ENCODE peak calls at places on chromosomes 12 and 14, in five cellular contexts. U, T, K, W and J are unnamed samples.

GRCh38 chr12:110741795-110742717 is 635 bp downstream of the PPP1CC start:
- DNase-seq in T (peak; percentile 29), W (peak; percentile 28), K (peak; percentile 79), U (no peak), J (no peak)

GRCh38 chr12:55996715-55997534 is at the start of gene SUOX:
- DNase-seq in U (peak; percentile 99), T (peak; percentile 99), W (peak; percentile 97), K (peak; percentile 98), J (peak; percentile 96)

GRCh38 chr12:32535260-32535999 is 136.1 kb downstream of the FGD4 start:
- DNase-seq in K (peak; percentile 42), T (peak; percentile 71), U (peak; percentile 81), W (peak; percentile 88), J (peak; percentile 69)

GRCh38 chr12:80176706-80177105 is 77.4 kb downstream of the OTOGL start:
- DNase-seq in W (no peak), T (no peak), K (no peak), U (no peak), J (no peak)

GRCh38 chr12:115895247-115895646 is 382.2 kb downstream of the MED13L start:
- DNase-seq in W (no peak), U (no peak), K (no peak), T (no peak), J (no peak)

GRCh38 chr12:13610280-13610679 is 371.1 kb downstream of the GRIN2B start:
- DNase-seq in W (no peak), U (no peak), K (no peak), T (no peak), J (no peak)

GRCh38 chr12:65598688-65599087 is 225.6 kb upstream of the HMGA2 start:
- DNase-seq in T (no peak), K (no peak), U (no peak), W (no peak), J (no peak)

GRCh38 chr12:107349008-107349747 is 255.8 kb upstream of the CRY1 start:
- DNase-seq in U (no peak), T (no peak), W (no peak), K (peak; percentile 24), J (peak; percentile 83)

GRCh38 chr14:73935666-73936065 is 14.2 kb downstream of the FAM161B start:
- DNase-seq in W (no peak), K (no peak), U (no peak), T (no peak), J (no peak)

GRCh38 chr12:126430921-126431320 is 1365.7 kb downstream of the AACS start:
- DNase-seq in T (no peak), W (no peak), U (no peak), K (no peak), J (no peak)

GRCh38 chr14:79051009-79051710 is 881.0 kb downstream of the NRXN3 start:
- DNase-seq in T (no peak), U (no peak), K (no peak), W (no peak), J (no peak)

GRCh38 chr14:100714205-100714781 is 12.4 kb upstream of the DLK1 start:
- DNase-seq in U (no peak), T (no peak), W (no peak), K (no peak), J (no peak)

GRCh38 chr12:93882763-93883162 is 205.6 kb downstream of the CRADD start:
- DNase-seq in U (no peak), W (no peak), T (no peak), K (no peak), J (no peak)

GRCh38 chr14:94638330-94638729 is 26.1 kb downstream of the SERPINA3 start:
- DNase-seq in U (no peak), K (no peak), T (no peak), W (no peak), J (no peak)

GRCh38 chr14:38208825-38209562 is 1.3 kb downstream of the SSTR1 start:
- DNase-seq in W (peak; percentile 88), K (peak; percentile 63), T (no peak), U (peak; percentile 23), J (peak; percentile 83)

DNA sequence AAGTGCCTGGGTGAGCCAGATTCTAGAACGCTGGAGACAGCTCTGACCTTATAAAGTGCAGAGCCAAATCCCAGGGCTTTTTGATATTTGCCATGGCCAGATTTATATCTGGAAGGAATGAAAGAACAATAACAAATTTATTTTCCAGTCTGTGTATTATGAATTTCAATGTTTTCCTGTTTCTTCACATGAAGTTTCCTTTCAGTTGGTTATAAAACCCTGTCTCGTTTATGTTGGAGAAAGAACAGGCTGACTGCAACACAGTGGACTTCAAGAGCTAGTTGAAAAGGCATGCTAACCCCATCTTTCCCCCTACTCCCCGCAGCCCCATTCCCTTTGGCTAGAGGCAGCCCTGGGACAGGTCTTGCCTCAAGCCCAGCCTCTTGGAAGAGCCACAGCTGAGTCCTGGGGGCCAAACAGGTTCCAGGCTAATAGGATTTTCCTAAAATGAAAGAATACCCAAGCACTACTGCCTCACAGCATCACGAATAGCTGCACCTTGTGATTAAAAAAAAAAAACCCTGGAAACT is 1.7 kb downstream of the FBLN5 start:
- DNase-seq in W (no peak), U (no peak), K (no peak), T (no peak), J (peak; percentile 19)
- H3K4me3 ChIP-seq in W (peak overlapping the region; percentile 61), U (peak overlapping the region; percentile 79), K (no peak overlapping the region), T (no peak overlapping the region), J (peak overlapping the region; percentile 75)

GRCh38 chr12:40760821-40761220 is 68.6 kb downstream of the CNTN1 start:
- DNase-seq in U (no peak), W (no peak), T (no peak), K (no peak), J (no peak)
- H3K4me3 ChIP-seq in U (no peak overlapping the region), W (no peak overlapping the region), T (no peak overlapping the region), K (no peak overlapping the region), J (no peak overlapping the region)

GRCh38 chr12:24728366-24728765 is 220.5 kb downstream of the BCAT1 start:
- DNase-seq in T (no peak), U (no peak), W (no peak), K (peak; percentile 30), J (peak; percentile 10)
- H3K4me3 ChIP-seq in T (no peak overlapping the region), U (no peak overlapping the region), W (no peak overlapping the region), K (no peak overlapping the region), J (no peak overlapping the region)

GRCh38 chr12:100359248-100359647 is 2.4 kb downstream of the SLC17A8 start:
- DNase-seq in T (no peak), W (no peak), K (no peak), U (no peak), J (no peak)

GRCh38 chr12:100356646-100357223 is at the start of gene SLC17A8:
- DNase-seq in K (peak; percentile 77), U (no peak), T (no peak), W (no peak), J (no peak)

GRCh38 chr12:100364334-100364733 is 7.5 kb downstream of the SLC17A8 start:
- DNase-seq in T (no peak), W (no peak), K (no peak), U (no peak), J (no peak)

GRCh38 chr12:100359822-100360221 is 2.9 kb downstream of the SLC17A8 start:
- DNase-seq in K (no peak), T (no peak), U (no peak), W (no peak), J (peak; percentile 11)

DNA sequence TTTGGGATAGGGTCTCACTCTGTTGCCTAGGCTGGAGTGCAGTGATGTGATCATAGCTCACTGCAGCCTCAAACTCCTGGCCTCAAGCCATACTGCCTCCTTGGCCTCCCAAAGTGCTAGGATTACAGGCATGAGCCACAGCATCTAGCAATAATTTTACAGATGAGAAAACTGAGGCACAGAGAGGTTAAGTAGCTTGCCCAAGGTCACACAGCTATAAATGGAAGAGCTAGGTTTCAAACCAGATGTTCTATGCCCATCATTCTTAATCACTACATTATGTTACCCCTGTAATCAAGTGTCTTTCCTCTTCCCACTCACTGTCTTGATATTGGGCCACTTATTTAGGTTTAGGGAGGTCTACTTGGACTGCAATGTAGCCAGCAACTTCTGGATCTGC is 3.6 kb downstream of the SLC17A8 start:
- DNase-seq in W (no peak), U (no peak), T (no peak), K (no peak), J (no peak)
- H3K4me3 ChIP-seq in W (no peak overlapping the region), U (no peak overlapping the region), T (no peak overlapping the region), K (no peak overlapping the region), J (no peak overlapping the region)

GRCh38 chr14:59185676-59186075 is 2.8 kb upstream of the DAAM1 start:
- DNase-seq in W (no peak), T (no peak), K (no peak), U (no peak), J (no peak)

GRCh38 chr14:59186316-59186715 is 2.2 kb upstream of the DAAM1 start:
- DNase-seq in K (no peak), W (no peak), U (no peak), T (no peak), J (no peak)

GRCh38 chr14:59183150-59183549 is 5.3 kb upstream of the DAAM1 start:
- DNase-seq in U (no peak), K (no peak), T (no peak), W (no peak), J (no peak)

GRCh38 chr14:59182641-59183040 is 5.8 kb upstream of the DAAM1 start:
- DNase-seq in U (no peak), T (no peak), K (no peak), W (no peak), J (no peak)

DNA sequence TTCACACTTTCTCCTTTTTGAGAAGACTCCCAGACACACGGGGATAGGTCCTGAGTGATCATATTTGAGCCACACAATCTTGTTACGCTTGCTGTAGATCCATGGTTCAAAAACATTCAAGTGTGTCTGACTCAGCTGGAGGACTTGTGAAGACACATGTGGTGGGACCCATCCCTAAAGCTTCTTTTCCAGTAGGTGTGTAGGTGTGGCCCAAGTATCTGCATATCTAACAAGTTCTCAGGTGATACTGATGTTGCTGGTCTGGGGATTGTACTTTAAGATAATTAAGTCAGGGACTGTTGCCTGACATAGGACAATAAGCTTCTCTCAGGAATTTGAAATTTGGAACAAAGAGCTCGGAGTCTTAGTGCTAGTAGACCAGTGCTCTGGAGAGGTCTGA is 4.1 kb upstream of the DAAM1 start:
- DNase-seq in T (no peak), K (no peak), W (no peak), U (no peak), J (no peak)
- H3K4me3 ChIP-seq in T (no peak overlapping the region), K (no peak overlapping the region), W (no peak overlapping the region), U (no peak overlapping the region), J (no peak overlapping the region)

DNA sequence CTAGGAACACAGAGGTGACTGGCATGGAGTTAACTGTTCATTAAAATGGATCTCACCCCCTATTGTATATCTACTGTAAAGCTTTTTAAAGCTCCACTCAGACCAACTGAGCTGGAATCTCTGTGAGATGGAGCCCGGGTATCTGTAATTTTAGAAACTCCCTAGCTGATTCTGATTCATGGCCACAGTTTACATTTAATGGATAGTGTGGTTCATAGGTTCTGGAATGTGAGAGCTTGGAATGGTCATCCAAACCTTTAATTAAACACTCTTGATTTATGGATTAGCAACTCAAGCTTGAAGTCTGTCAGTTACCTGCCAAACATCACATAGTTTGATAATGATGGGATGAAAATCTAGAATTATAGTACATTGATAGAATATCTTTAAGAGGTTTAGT is 183.8 kb downstream of the SLC25A21 start:
- DNase-seq in W (no peak), K (no peak), U (no peak), T (no peak), J (no peak)
- H3K4me3 ChIP-seq in W (no peak overlapping the region), K (no peak overlapping the region), U (no peak overlapping the region), T (no peak overlapping the region), J (no peak overlapping the region)